ENCODE peak calls at places on chromosome 1, in ten cellular contexts. One of them, this sample, is unnamed.

GRCh38 chr1:28853033-28853742 is 41.2 kb downstream of the OPRD1 start:
- DNase-seq in iris pigment epithelial cell: no peak
- DNase-seq in HT-29: no peak
- DNase-seq in stimulated activated CD4-positive, alpha-beta T cell treated with anti-CD3 and anti-CD28 coated beads, Interleukin-1b, Interleukin-23, amount 100 ng/mL, for 1 hour: no peak
- DNase-seq in COR-L47: no peak
- DNase-seq in activated CD8-positive, alpha-beta T cell treated with anti-CD3 and anti-CD28 coated beads for 36 hours: no peak
- DNase-seq in AG10803: no peak
- DNase-seq in neuronal stem cell: no peak
- DNase-seq in KBM-7: no peak
- DNase-seq in NCI-H524: no peak
- DNase-seq in this sample: no peak

GRCh38 chr1:115976062-115976899 is at the start of gene SLC22A15:
- DNase-seq in iris pigment epithelial cell: peak
- DNase-seq in activated CD8-positive, alpha-beta T cell treated with anti-CD3 and anti-CD28 coated beads for 36 hours: peak
- DNase-seq in neuronal stem cell: peak
- DNase-seq in AG10803: peak
- DNase-seq in KBM-7: peak
- DNase-seq in HT-29: peak
- DNase-seq in NCI-H524: peak
- DNase-seq in stimulated activated CD4-positive, alpha-beta T cell treated with anti-CD3 and anti-CD28 coated beads, Interleukin-1b, Interleukin-23, amount 100 ng/mL, for 1 hour: no peak
- DNase-seq in COR-L47: no peak
- DNase-seq in this sample: peak

GRCh38 chr1:169523904-169524303 is 38.2 kb upstream of the SLC19A2 start:
- DNase-seq in KBM-7: no peak
- DNase-seq in neuronal stem cell: no peak
- DNase-seq in iris pigment epithelial cell: no peak
- DNase-seq in AG10803: no peak
- DNase-seq in HT-29: no peak
- DNase-seq in NCI-H524: no peak
- DNase-seq in stimulated activated CD4-positive, alpha-beta T cell treated with anti-CD3 and anti-CD28 coated beads, Interleukin-1b, Interleukin-23, amount 100 ng/mL, for 1 hour: no peak
- DNase-seq in activated CD8-positive, alpha-beta T cell treated with anti-CD3 and anti-CD28 coated beads for 36 hours: no peak
- DNase-seq in COR-L47: no peak
- DNase-seq in this sample: no peak

GRCh38 chr1:25799758-25800537 is at the start of gene SELENON:
- DNase-seq in NCI-H524: peak
- DNase-seq in stimulated activated CD4-positive, alpha-beta T cell treated with anti-CD3 and anti-CD28 coated beads, Interleukin-1b, Interleukin-23, amount 100 ng/mL, for 1 hour: no peak
- DNase-seq in iris pigment epithelial cell: peak
- DNase-seq in AG10803: peak
- DNase-seq in activated CD8-positive, alpha-beta T cell treated with anti-CD3 and anti-CD28 coated beads for 36 hours: peak
- DNase-seq in neuronal stem cell: peak
- DNase-seq in KBM-7: peak
- DNase-seq in COR-L47: peak
- DNase-seq in HT-29: no peak
- DNase-seq in this sample: no peak

GRCh38 chr1:16226495-16227179 is 10.3 kb downstream of the CPLANE2 start:
- DNase-seq in AG10803: no peak
- DNase-seq in NCI-H524: peak
- DNase-seq in iris pigment epithelial cell: no peak
- DNase-seq in neuronal stem cell: no peak
- DNase-seq in HT-29: no peak
- DNase-seq in activated CD8-positive, alpha-beta T cell treated with anti-CD3 and anti-CD28 coated beads for 36 hours: no peak
- DNase-seq in stimulated activated CD4-positive, alpha-beta T cell treated with anti-CD3 and anti-CD28 coated beads, Interleukin-1b, Interleukin-23, amount 100 ng/mL, for 1 hour: no peak
- DNase-seq in COR-L47: no peak
- DNase-seq in KBM-7: no peak
- DNase-seq in this sample: peak

GRCh38 chr1:239757711-239758110 is 334.0 kb upstream of the FMN2 start:
- DNase-seq in NCI-H524: no peak
- DNase-seq in activated CD8-positive, alpha-beta T cell treated with anti-CD3 and anti-CD28 coated beads for 36 hours: no peak
- DNase-seq in KBM-7: no peak
- DNase-seq in AG10803: no peak
- DNase-seq in HT-29: no peak
- DNase-seq in neuronal stem cell: no peak
- DNase-seq in COR-L47: no peak
- DNase-seq in iris pigment epithelial cell: no peak
- DNase-seq in stimulated activated CD4-positive, alpha-beta T cell treated with anti-CD3 and anti-CD28 coated beads, Interleukin-1b, Interleukin-23, amount 100 ng/mL, for 1 hour: no peak
- DNase-seq in this sample: no peak

GRCh38 chr1:225462714-225463574 is 35.1 kb upstream of the LBR start:
- DNase-seq in AG10803: no peak
- DNase-seq in KBM-7: no peak
- DNase-seq in stimulated activated CD4-positive, alpha-beta T cell treated with anti-CD3 and anti-CD28 coated beads, Interleukin-1b, Interleukin-23, amount 100 ng/mL, for 1 hour: no peak
- DNase-seq in NCI-H524: peak
- DNase-seq in neuronal stem cell: no peak
- DNase-seq in COR-L47: peak
- DNase-seq in HT-29: no peak
- DNase-seq in activated CD8-positive, alpha-beta T cell treated with anti-CD3 and anti-CD28 coated beads for 36 hours: no peak
- DNase-seq in iris pigment epithelial cell: no peak
- DNase-seq in this sample: peak

GRCh38 chr1:66383168-66383567 is 150.8 kb upstream of the SGIP1 start:
- DNase-seq in COR-L47: no peak
- DNase-seq in neuronal stem cell: no peak
- DNase-seq in NCI-H524: no peak
- DNase-seq in activated CD8-positive, alpha-beta T cell treated with anti-CD3 and anti-CD28 coated beads for 36 hours: no peak
- DNase-seq in stimulated activated CD4-positive, alpha-beta T cell treated with anti-CD3 and anti-CD28 coated beads, Interleukin-1b, Interleukin-23, amount 100 ng/mL, for 1 hour: no peak
- DNase-seq in KBM-7: no peak
- DNase-seq in HT-29: no peak
- DNase-seq in AG10803: no peak
- DNase-seq in iris pigment epithelial cell: no peak
- DNase-seq in this sample: no peak

GRCh38 chr1:205700865-205701401 is 20.6 kb upstream of the SLC45A3 start:
- DNase-seq in NCI-H524: no peak
- DNase-seq in neuronal stem cell: no peak
- DNase-seq in AG10803: no peak
- DNase-seq in iris pigment epithelial cell: no peak
- DNase-seq in COR-L47: peak
- DNase-seq in activated CD8-positive, alpha-beta T cell treated with anti-CD3 and anti-CD28 coated beads for 36 hours: no peak
- DNase-seq in KBM-7: peak
- DNase-seq in stimulated activated CD4-positive, alpha-beta T cell treated with anti-CD3 and anti-CD28 coated beads, Interleukin-1b, Interleukin-23, amount 100 ng/mL, for 1 hour: no peak
- DNase-seq in HT-29: no peak
- DNase-seq in this sample: no peak

GRCh38 chr1:206074839-206075238 is 21.9 kb downstream of the RHEX start:
- DNase-seq in neuronal stem cell: no peak
- DNase-seq in stimulated activated CD4-positive, alpha-beta T cell treated with anti-CD3 and anti-CD28 coated beads, Interleukin-1b, Interleukin-23, amount 100 ng/mL, for 1 hour: no peak
- DNase-seq in iris pigment epithelial cell: no peak
- DNase-seq in NCI-H524: no peak
- DNase-seq in activated CD8-positive, alpha-beta T cell treated with anti-CD3 and anti-CD28 coated beads for 36 hours: no peak
- DNase-seq in HT-29: no peak
- DNase-seq in AG10803: no peak
- DNase-seq in COR-L47: peak
- DNase-seq in KBM-7: peak
- DNase-seq in this sample: no peak

GRCh38 chr1:6035719-6036118 is 10.0 kb upstream of the KCNAB2 start:
- DNase-seq in stimulated activated CD4-positive, alpha-beta T cell treated with anti-CD3 and anti-CD28 coated beads, Interleukin-1b, Interleukin-23, amount 100 ng/mL, for 1 hour: no peak
- DNase-seq in COR-L47: no peak
- DNase-seq in activated CD8-positive, alpha-beta T cell treated with anti-CD3 and anti-CD28 coated beads for 36 hours: no peak
- DNase-seq in KBM-7: no peak
- DNase-seq in neuronal stem cell: no peak
- DNase-seq in HT-29: no peak
- DNase-seq in iris pigment epithelial cell: no peak
- DNase-seq in NCI-H524: peak
- DNase-seq in AG10803: no peak
- DNase-seq in this sample: no peak

GRCh38 chr1:207923121-207923520 is 12.2 kb upstream of the CD34 start:
- DNase-seq in HT-29: no peak
- DNase-seq in KBM-7: no peak
- DNase-seq in activated CD8-positive, alpha-beta T cell treated with anti-CD3 and anti-CD28 coated beads for 36 hours: no peak
- DNase-seq in AG10803: no peak
- DNase-seq in COR-L47: no peak
- DNase-seq in NCI-H524: peak
- DNase-seq in neuronal stem cell: no peak
- DNase-seq in iris pigment epithelial cell: no peak
- DNase-seq in stimulated activated CD4-positive, alpha-beta T cell treated with anti-CD3 and anti-CD28 coated beads, Interleukin-1b, Interleukin-23, amount 100 ng/mL, for 1 hour: no peak
- DNase-seq in this sample: no peak

GRCh38 chr1:70195342-70195741 is 10.0 kb downstream of the LRRC40 start:
- DNase-seq in NCI-H524: no peak
- DNase-seq in activated CD8-positive, alpha-beta T cell treated with anti-CD3 and anti-CD28 coated beads for 36 hours: no peak
- DNase-seq in KBM-7: no peak
- DNase-seq in iris pigment epithelial cell: no peak
- DNase-seq in HT-29: no peak
- DNase-seq in AG10803: no peak
- DNase-seq in neuronal stem cell: no peak
- DNase-seq in COR-L47: no peak
- DNase-seq in stimulated activated CD4-positive, alpha-beta T cell treated with anti-CD3 and anti-CD28 coated beads, Interleukin-1b, Interleukin-23, amount 100 ng/mL, for 1 hour: no peak
- DNase-seq in this sample: no peak

GRCh38 chr1:12546771-12547585 is 71.0 kb downstream of the DHRS3 start:
- DNase-seq in KBM-7: no peak
- DNase-seq in stimulated activated CD4-positive, alpha-beta T cell treated with anti-CD3 and anti-CD28 coated beads, Interleukin-1b, Interleukin-23, amount 100 ng/mL, for 1 hour: no peak
- DNase-seq in COR-L47: no peak
- DNase-seq in AG10803: peak
- DNase-seq in NCI-H524: no peak
- DNase-seq in neuronal stem cell: no peak
- DNase-seq in iris pigment epithelial cell: no peak
- DNase-seq in activated CD8-positive, alpha-beta T cell treated with anti-CD3 and anti-CD28 coated beads for 36 hours: no peak
- DNase-seq in HT-29: no peak
- DNase-seq in this sample: no peak

GRCh38 chr1:54516249-54516920 is 31.6 kb upstream of the ACOT11 start:
- DNase-seq in AG10803: no peak
- DNase-seq in HT-29: no peak
- DNase-seq in activated CD8-positive, alpha-beta T cell treated with anti-CD3 and anti-CD28 coated beads for 36 hours: no peak
- DNase-seq in COR-L47: no peak
- DNase-seq in stimulated activated CD4-positive, alpha-beta T cell treated with anti-CD3 and anti-CD28 coated beads, Interleukin-1b, Interleukin-23, amount 100 ng/mL, for 1 hour: no peak
- DNase-seq in KBM-7: no peak
- DNase-seq in iris pigment epithelial cell: no peak
- DNase-seq in neuronal stem cell: no peak
- DNase-seq in NCI-H524: no peak
- DNase-seq in this sample: no peak

GRCh38 chr1:192575499-192576189 is at the start of gene RGS1:
- DNase-seq in COR-L47: no peak
- DNase-seq in stimulated activated CD4-positive, alpha-beta T cell treated with anti-CD3 and anti-CD28 coated beads, Interleukin-1b, Interleukin-23, amount 100 ng/mL, for 1 hour: peak
- DNase-seq in KBM-7: peak
- DNase-seq in activated CD8-positive, alpha-beta T cell treated with anti-CD3 and anti-CD28 coated beads for 36 hours: peak
- DNase-seq in AG10803: no peak
- DNase-seq in HT-29: no peak
- DNase-seq in iris pigment epithelial cell: no peak
- DNase-seq in NCI-H524: no peak
- DNase-seq in neuronal stem cell: no peak
- DNase-seq in this sample: peak

GRCh38 chr1:244068563-244068962 is 17.5 kb downstream of the ZBTB18 start:
- DNase-seq in neuronal stem cell: no peak
- DNase-seq in stimulated activated CD4-positive, alpha-beta T cell treated with anti-CD3 and anti-CD28 coated beads, Interleukin-1b, Interleukin-23, amount 100 ng/mL, for 1 hour: no peak
- DNase-seq in NCI-H524: no peak
- DNase-seq in AG10803: no peak
- DNase-seq in iris pigment epithelial cell: no peak
- DNase-seq in HT-29: no peak
- DNase-seq in activated CD8-positive, alpha-beta T cell treated with anti-CD3 and anti-CD28 coated beads for 36 hours: no peak
- DNase-seq in KBM-7: no peak
- DNase-seq in COR-L47: no peak
- DNase-seq in this sample: no peak

GRCh38 chr1:162974810-162975209 is 94.4 kb upstream of the RGS4 start:
- DNase-seq in NCI-H524: no peak
- DNase-seq in HT-29: no peak
- DNase-seq in activated CD8-positive, alpha-beta T cell treated with anti-CD3 and anti-CD28 coated beads for 36 hours: no peak
- DNase-seq in neuronal stem cell: no peak
- DNase-seq in KBM-7: no peak
- DNase-seq in COR-L47: no peak
- DNase-seq in AG10803: no peak
- DNase-seq in iris pigment epithelial cell: no peak
- DNase-seq in stimulated activated CD4-positive, alpha-beta T cell treated with anti-CD3 and anti-CD28 coated beads, Interleukin-1b, Interleukin-23, amount 100 ng/mL, for 1 hour: no peak
- DNase-seq in this sample: no peak

GRCh38 chr1:185846672-185847440 is 112.7 kb downstream of the HMCN1 start:
- DNase-seq in NCI-H524: no peak
- DNase-seq in stimulated activated CD4-positive, alpha-beta T cell treated with anti-CD3 and anti-CD28 coated beads, Interleukin-1b, Interleukin-23, amount 100 ng/mL, for 1 hour: no peak
- DNase-seq in AG10803: peak
- DNase-seq in KBM-7: no peak
- DNase-seq in activated CD8-positive, alpha-beta T cell treated with anti-CD3 and anti-CD28 coated beads for 36 hours: no peak
- DNase-seq in COR-L47: no peak
- DNase-seq in neuronal stem cell: no peak
- DNase-seq in iris pigment epithelial cell: peak
- DNase-seq in HT-29: no peak
- DNase-seq in this sample: no peak

GRCh38 chr1:8396912-8397406 is 79.0 kb downstream of the SLC45A1 start:
- DNase-seq in COR-L47: no peak
- DNase-seq in stimulated activated CD4-positive, alpha-beta T cell treated with anti-CD3 and anti-CD28 coated beads, Interleukin-1b, Interleukin-23, amount 100 ng/mL, for 1 hour: no peak
- DNase-seq in iris pigment epithelial cell: peak
- DNase-seq in HT-29: no peak
- DNase-seq in neuronal stem cell: no peak
- DNase-seq in activated CD8-positive, alpha-beta T cell treated with anti-CD3 and anti-CD28 coated beads for 36 hours: peak
- DNase-seq in NCI-H524: no peak
- DNase-seq in KBM-7: no peak
- DNase-seq in AG10803: peak
- DNase-seq in this sample: no peak

GRCh38 chr1:29653034-29653810 is 416.9 kb downstream of the PTPRU start:
- DNase-seq in AG10803: no peak
- DNase-seq in activated CD8-positive, alpha-beta T cell treated with anti-CD3 and anti-CD28 coated beads for 36 hours: no peak
- DNase-seq in NCI-H524: no peak
- DNase-seq in HT-29: no peak
- DNase-seq in neuronal stem cell: no peak
- DNase-seq in iris pigment epithelial cell: no peak
- DNase-seq in COR-L47: no peak
- DNase-seq in KBM-7: no peak
- DNase-seq in stimulated activated CD4-positive, alpha-beta T cell treated with anti-CD3 and anti-CD28 coated beads, Interleukin-1b, Interleukin-23, amount 100 ng/mL, for 1 hour: no peak
- DNase-seq in this sample: no peak

GRCh38 chr1:155871390-155871789 is 12.0 kb downstream of the SYT11 start:
- DNase-seq in NCI-H524: peak
- DNase-seq in AG10803: peak
- DNase-seq in iris pigment epithelial cell: peak
- DNase-seq in COR-L47: peak
- DNase-seq in stimulated activated CD4-positive, alpha-beta T cell treated with anti-CD3 and anti-CD28 coated beads, Interleukin-1b, Interleukin-23, amount 100 ng/mL, for 1 hour: no peak
- DNase-seq in KBM-7: no peak
- DNase-seq in HT-29: no peak
- DNase-seq in activated CD8-positive, alpha-beta T cell treated with anti-CD3 and anti-CD28 coated beads for 36 hours: no peak
- DNase-seq in neuronal stem cell: no peak
- DNase-seq in this sample: peak

GRCh38 chr1:21669287-21670058 is at the start of gene RAP1GAP:
- DNase-seq in neuronal stem cell: no peak
- DNase-seq in iris pigment epithelial cell: no peak
- DNase-seq in AG10803: no peak
- DNase-seq in COR-L47: peak
- DNase-seq in KBM-7: peak
- DNase-seq in HT-29: peak
- DNase-seq in activated CD8-positive, alpha-beta T cell treated with anti-CD3 and anti-CD28 coated beads for 36 hours: peak
- DNase-seq in stimulated activated CD4-positive, alpha-beta T cell treated with anti-CD3 and anti-CD28 coated beads, Interleukin-1b, Interleukin-23, amount 100 ng/mL, for 1 hour: no peak
- DNase-seq in NCI-H524: peak
- DNase-seq in this sample: peak

GRCh38 chr1:36653850-36654249 is 171.1 kb upstream of the CSF3R start:
- DNase-seq in COR-L47: no peak
- DNase-seq in HT-29: peak
- DNase-seq in KBM-7: no peak
- DNase-seq in neuronal stem cell: no peak
- DNase-seq in stimulated activated CD4-positive, alpha-beta T cell treated with anti-CD3 and anti-CD28 coated beads, Interleukin-1b, Interleukin-23, amount 100 ng/mL, for 1 hour: no peak
- DNase-seq in activated CD8-positive, alpha-beta T cell treated with anti-CD3 and anti-CD28 coated beads for 36 hours: no peak
- DNase-seq in NCI-H524: peak
- DNase-seq in iris pigment epithelial cell: no peak
- DNase-seq in AG10803: peak
- DNase-seq in this sample: peak

This sample was measured in cerebellar cortex.